ENCODE peak calls at places on chromosome 2, in seven cellular contexts. One of them, this sample, is unnamed.

GRCh38 chr2:46036929-46037328 is 260.3 kb upstream of the EPAS1 start:
- DNase-seq in body of pancreas: no peak
- DNase-seq in HCT116: no peak
- DNase-seq in A549: no peak
- DNase-seq in HepG2: no peak
- DNase-seq in ovary: no peak
- DNase-seq in tibial nerve: no peak
- DNase-seq in this sample: no peak

GRCh38 chr2:8586397-8587051 is 95.3 kb upstream of the ID2 start:
- DNase-seq in body of pancreas: no peak
- DNase-seq in HCT116: no peak
- DNase-seq in A549: no peak
- DNase-seq in HepG2: no peak
- DNase-seq in ovary: no peak
- DNase-seq in tibial nerve: no peak
- DNase-seq in this sample: no peak

GRCh38 chr2:24385366-24385765 is 25.0 kb upstream of the ITSN2 start:
- DNase-seq in body of pancreas: no peak
- DNase-seq in HCT116: no peak
- DNase-seq in A549: no peak
- DNase-seq in HepG2: no peak
- DNase-seq in ovary: no peak
- DNase-seq in tibial nerve: no peak
- DNase-seq in this sample: no peak

GRCh38 chr2:28991021-28991420 is 9.9 kb downstream of the TOGARAM2 start:
- DNase-seq in body of pancreas: no peak
- DNase-seq in HCT116: no peak
- DNase-seq in A549: no peak
- DNase-seq in HepG2: no peak
- DNase-seq in ovary: peak; percentile 67
- DNase-seq in tibial nerve: no peak
- DNase-seq in this sample: no peak

GRCh38 chr2:54092940-54093339 is 22.5 kb upstream of the ACYP2 start:
- DNase-seq in body of pancreas: no peak
- DNase-seq in HCT116: no peak
- DNase-seq in A549: no peak
- DNase-seq in HepG2: no peak
- DNase-seq in ovary: no peak
- DNase-seq in tibial nerve: no peak
- DNase-seq in this sample: no peak

GRCh38 chr2:62398295-62398855 is 107.6 kb downstream of the TMEM17 start:
- DNase-seq in body of pancreas: no peak
- DNase-seq in HCT116: no peak
- DNase-seq in A549: no peak
- DNase-seq in HepG2: no peak
- DNase-seq in ovary: no peak
- DNase-seq in tibial nerve: no peak
- DNase-seq in this sample: no peak

GRCh38 chr2:214376631-214377624 is 33.9 kb upstream of the VWC2L start:
- DNase-seq in body of pancreas: no peak
- DNase-seq in HCT116: no peak
- DNase-seq in A549: no peak
- DNase-seq in HepG2: no peak
- DNase-seq in ovary: no peak
- DNase-seq in tibial nerve: no peak
- DNase-seq in this sample: no peak

GRCh38 chr2:132725716-132726115 is 55.7 kb upstream of the LYPD1 start:
- DNase-seq in body of pancreas: no peak
- DNase-seq in HCT116: no peak
- DNase-seq in A549: no peak
- DNase-seq in HepG2: no peak
- DNase-seq in ovary: no peak
- DNase-seq in tibial nerve: no peak
- DNase-seq in this sample: no peak

GRCh38 chr2:26533661-26534060 is 55.7 kb upstream of the OTOF start:
- DNase-seq in body of pancreas: no peak
- DNase-seq in HCT116: no peak
- DNase-seq in A549: no peak
- DNase-seq in HepG2: no peak
- DNase-seq in ovary: no peak
- DNase-seq in tibial nerve: no peak
- DNase-seq in this sample: no peak

GRCh38 chr2:220394433-220394832 is 767.0 kb downstream of the SLC4A3 start:
- DNase-seq in body of pancreas: no peak
- DNase-seq in HCT116: no peak
- DNase-seq in A549: peak; percentile 23
- DNase-seq in HepG2: no peak
- DNase-seq in ovary: no peak
- DNase-seq in tibial nerve: no peak
- DNase-seq in this sample: peak; percentile 4

GRCh38 chr2:14678754-14679153 is 46.2 kb downstream of the LRATD1 start:
- DNase-seq in body of pancreas: no peak
- DNase-seq in HCT116: no peak
- DNase-seq in A549: no peak
- DNase-seq in HepG2: no peak
- DNase-seq in ovary: no peak
- DNase-seq in tibial nerve: no peak
- DNase-seq in this sample: no peak

GRCh38 chr2:233684640-233685039 is 2.9 kb downstream of the UGT1A7 start:
- DNase-seq in body of pancreas: no peak
- DNase-seq in HCT116: no peak
- DNase-seq in A549: no peak
- DNase-seq in HepG2: no peak
- DNase-seq in ovary: no peak
- DNase-seq in tibial nerve: no peak
- DNase-seq in this sample: no peak

GRCh38 chr2:101205521-101205998 is 47.1 kb upstream of the CNOT11 start:
- DNase-seq in body of pancreas: peak; percentile 82
- DNase-seq in HCT116: peak; percentile 91
- DNase-seq in A549: peak; percentile 93
- DNase-seq in HepG2: peak; percentile 83
- DNase-seq in ovary: peak; percentile 55
- DNase-seq in tibial nerve: peak; percentile 20
- DNase-seq in this sample: peak; percentile 63

GRCh38 chr2:235951980-235952379 is 216.2 kb downstream of the GBX2 start:
- DNase-seq in body of pancreas: no peak
- DNase-seq in HCT116: no peak
- DNase-seq in A549: no peak
- DNase-seq in HepG2: no peak
- DNase-seq in ovary: no peak
- DNase-seq in tibial nerve: no peak
- DNase-seq in this sample: no peak

GRCh38 chr2:137192366-137193315 is 427.3 kb downstream of the THSD7B start:
- DNase-seq in body of pancreas: no peak
- DNase-seq in HCT116: no peak
- DNase-seq in A549: peak; percentile 13
- DNase-seq in HepG2: peak; percentile 15
- DNase-seq in ovary: no peak
- DNase-seq in tibial nerve: no peak
- DNase-seq in this sample: no peak

GRCh38 chr2:219798430-219798829 is 171.0 kb downstream of the SLC4A3 start:
- DNase-seq in body of pancreas: no peak
- DNase-seq in HCT116: no peak
- DNase-seq in A549: peak; percentile 6
- DNase-seq in HepG2: no peak
- DNase-seq in ovary: no peak
- DNase-seq in tibial nerve: no peak
- DNase-seq in this sample: no peak

GRCh38 chr2:109162999-109163398 is 34.0 kb downstream of the SH3RF3 start:
- DNase-seq in body of pancreas: peak; percentile 22
- DNase-seq in HCT116: no peak
- DNase-seq in A549: no peak
- DNase-seq in HepG2: no peak
- DNase-seq in ovary: no peak
- DNase-seq in tibial nerve: no peak
- DNase-seq in this sample: no peak

GRCh38 chr2:74107071-74107470 is 40.6 kb downstream of the BOLA3 start:
- DNase-seq in body of pancreas: no peak
- DNase-seq in HCT116: no peak
- DNase-seq in A549: no peak
- DNase-seq in HepG2: no peak
- DNase-seq in ovary: no peak
- DNase-seq in tibial nerve: no peak
- DNase-seq in this sample: no peak

GRCh38 chr2:74111380-74111779 is 36.3 kb downstream of the BOLA3 start:
- DNase-seq in body of pancreas: no peak
- DNase-seq in HCT116: no peak
- DNase-seq in A549: no peak
- DNase-seq in HepG2: no peak
- DNase-seq in ovary: no peak
- DNase-seq in tibial nerve: no peak
- DNase-seq in this sample: peak; percentile 16

GRCh38 chr2:74109551-74109950 is 38.2 kb downstream of the BOLA3 start:
- DNase-seq in body of pancreas: no peak
- DNase-seq in HCT116: no peak
- DNase-seq in A549: no peak
- DNase-seq in HepG2: no peak
- DNase-seq in ovary: no peak
- DNase-seq in tibial nerve: no peak
- DNase-seq in this sample: no peak

GRCh38 chr2:74105413-74105812 is 42.3 kb downstream of the BOLA3 start:
- DNase-seq in body of pancreas: no peak
- DNase-seq in HCT116: no peak
- DNase-seq in A549: no peak
- DNase-seq in HepG2: no peak
- DNase-seq in ovary: no peak
- DNase-seq in tibial nerve: no peak
- DNase-seq in this sample: no peak

GRCh38 chr2:74110537-74110936 is 37.2 kb downstream of the BOLA3 start:
- DNase-seq in body of pancreas: no peak
- DNase-seq in HCT116: no peak
- DNase-seq in A549: no peak
- DNase-seq in HepG2: no peak
- DNase-seq in ovary: no peak
- DNase-seq in tibial nerve: no peak
- DNase-seq in this sample: no peak
- TF ChIP-seq POLR2A in body of pancreas: no peak
- TF ChIP-seq POLR2A in HCT116: no peak
- TF ChIP-seq POLR2A in A549: no peak
- TF ChIP-seq POLR2A in HepG2: no peak
- TF ChIP-seq POLR2A in ovary: no peak
- TF ChIP-seq POLR2A in tibial nerve: no peak
- TF ChIP-seq POLR2A in this sample: no peak

DNA sequence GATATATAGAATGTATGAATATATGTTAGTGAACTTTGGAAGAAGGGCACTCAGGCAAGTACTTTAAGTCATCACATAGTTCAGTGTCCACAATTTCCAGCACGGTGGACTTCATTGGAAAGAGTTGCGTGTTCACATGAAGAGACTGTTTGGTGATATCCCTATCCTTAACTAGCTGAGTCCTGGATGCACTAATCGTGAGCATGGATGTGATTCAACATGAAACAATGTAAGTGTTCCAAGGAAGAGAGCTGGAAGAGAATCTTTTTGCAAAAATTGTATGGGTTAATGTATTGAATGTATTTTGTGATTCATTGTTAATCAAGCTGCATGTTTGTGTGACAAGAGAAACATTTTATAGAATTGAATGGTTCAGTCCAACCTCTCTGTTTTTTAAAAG is 8.4 kb downstream of the XRCC5 start:
- DNase-seq in body of pancreas: no peak
- DNase-seq in HCT116: no peak
- DNase-seq in A549: no peak
- DNase-seq in HepG2: no peak
- DNase-seq in ovary: no peak
- DNase-seq in tibial nerve: no peak
- DNase-seq in this sample: no peak
- TF ChIP-seq POLR2A in body of pancreas: no peak
- TF ChIP-seq POLR2A in HCT116: no peak
- TF ChIP-seq POLR2A in A549: no peak
- TF ChIP-seq POLR2A in HepG2: no peak
- TF ChIP-seq POLR2A in ovary: no peak
- TF ChIP-seq POLR2A in tibial nerve: no peak
- TF ChIP-seq POLR2A in this sample: no peak

GRCh38 chr2:176269319-176270099 is at the start of gene MTX2:
- DNase-seq in body of pancreas: peak; percentile 74
- DNase-seq in HCT116: peak; percentile 57
- DNase-seq in A549: peak; percentile 83
- DNase-seq in HepG2: peak; percentile 80
- DNase-seq in ovary: peak; percentile 68
- DNase-seq in tibial nerve: peak; percentile 30
- DNase-seq in this sample: peak; percentile 87
- TF ChIP-seq POLR2A in body of pancreas: peak; percentile 74
- TF ChIP-seq POLR2A in HCT116: peak; percentile 39
- TF ChIP-seq POLR2A in A549: peak; percentile 90
- TF ChIP-seq POLR2A in HepG2: peak; percentile 87
- TF ChIP-seq POLR2A in ovary: peak; percentile 32
- TF ChIP-seq POLR2A in tibial nerve: no peak
- TF ChIP-seq POLR2A in this sample: peak; percentile 79

GRCh38 chr2:171316220-171316619 is 117.6 kb downstream of the METTL8 start:
- DNase-seq in body of pancreas: no peak
- DNase-seq in HCT116: no peak
- DNase-seq in A549: no peak
- DNase-seq in HepG2: no peak
- DNase-seq in ovary: no peak
- DNase-seq in tibial nerve: no peak
- DNase-seq in this sample: no peak

GRCh38 chr2:171318463-171318934 is 115.3 kb downstream of the METTL8 start:
- DNase-seq in body of pancreas: no peak
- DNase-seq in HCT116: no peak
- DNase-seq in A549: no peak
- DNase-seq in HepG2: no peak
- DNase-seq in ovary: no peak
- DNase-seq in tibial nerve: no peak
- DNase-seq in this sample: no peak

GRCh38 chr2:171319164-171319810 is 114.5 kb downstream of the METTL8 start:
- DNase-seq in body of pancreas: no peak
- DNase-seq in HCT116: no peak
- DNase-seq in A549: no peak
- DNase-seq in HepG2: no peak
- DNase-seq in ovary: no peak
- DNase-seq in tibial nerve: no peak
- DNase-seq in this sample: no peak

GRCh38 chr2:171316755-171317337 is 116.9 kb downstream of the METTL8 start:
- DNase-seq in body of pancreas: no peak
- DNase-seq in HCT116: no peak
- DNase-seq in A549: no peak
- DNase-seq in HepG2: no peak
- DNase-seq in ovary: no peak
- DNase-seq in tibial nerve: no peak
- DNase-seq in this sample: no peak

DNA sequence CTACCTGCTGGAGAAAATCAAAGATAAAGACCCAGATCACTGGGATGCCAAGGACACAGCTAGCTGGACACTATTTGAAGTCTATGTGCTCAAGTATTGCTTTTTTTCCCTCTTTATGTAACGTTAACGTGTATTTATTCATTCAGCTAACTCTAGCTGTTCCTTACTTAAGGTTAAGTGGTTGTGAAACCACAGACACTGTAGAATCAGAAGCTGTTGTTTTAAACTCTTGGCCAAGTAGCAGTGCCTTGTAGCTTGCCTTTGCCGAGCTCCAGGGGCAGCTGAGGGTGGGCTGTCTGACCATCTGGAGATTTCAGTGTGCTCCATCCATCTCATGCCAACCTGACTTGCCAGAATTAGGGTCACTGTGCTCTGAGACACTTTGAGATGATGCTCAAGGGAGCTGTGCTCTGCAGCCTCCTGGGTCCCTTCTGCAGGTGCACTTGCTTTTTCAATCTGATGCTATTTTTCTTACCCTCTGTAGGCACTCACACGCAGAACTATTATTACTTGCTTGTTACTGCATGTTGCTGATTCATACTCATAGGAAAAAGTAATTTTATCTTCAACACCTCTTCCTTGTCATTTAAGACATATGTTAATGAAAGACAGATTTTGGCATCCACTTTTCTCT is 116.2 kb downstream of the METTL8 start:
- DNase-seq in body of pancreas: no peak
- DNase-seq in HCT116: no peak
- DNase-seq in A549: no peak
- DNase-seq in HepG2: no peak
- DNase-seq in ovary: no peak
- DNase-seq in tibial nerve: no peak
- DNase-seq in this sample: no peak
- TF ChIP-seq POLR2A in body of pancreas: no peak
- TF ChIP-seq POLR2A in HCT116: no peak
- TF ChIP-seq POLR2A in A549: no peak
- TF ChIP-seq POLR2A in HepG2: no peak
- TF ChIP-seq POLR2A in ovary: no peak
- TF ChIP-seq POLR2A in tibial nerve: no peak
- TF ChIP-seq POLR2A in this sample: no peak